ENCODE peak calls at places on chromosomes 5 and 9, in five cellular contexts. N, P, G, I and O are unnamed samples.

GRCh38 chr5:38263983-38264382 is 5.6 kb downstream of the EGFLAM start:
- DNase-seq in N (no peak), P (no peak), G (no peak), I (no peak), O (no peak)

GRCh38 chr9:130741831-130742449 is 48.4 kb downstream of the EXOSC2 start:
- DNase-seq in N (peak; percentile 88), P (no peak), G (no peak), I (no peak), O (no peak)

GRCh38 chr9:4344946-4345345 is 45.1 kb upstream of the GLIS3 start:
- DNase-seq in N (no peak), P (no peak), G (no peak), I (no peak), O (no peak)

GRCh38 chr5:45335978-45336377 is 360.2 kb downstream of the HCN1 start:
- DNase-seq in N (no peak), P (peak; percentile 34), G (no peak), I (no peak), O (no peak)

GRCh38 chr9:37324691-37325490 is 97.6 kb upstream of the GRHPR start:
- DNase-seq in N (no peak), P (peak; percentile 48), G (no peak), I (no peak), O (no peak)

GRCh38 chr5:146962801-146963355 is 84.3 kb upstream of the PPP2R2B start:
- DNase-seq in N (peak; percentile 39), P (no peak), G (no peak), I (no peak), O (no peak)

GRCh38 chr5:56658972-56659371 is 156.4 kb upstream of the MAP3K1 start:
- DNase-seq in N (no peak), P (no peak), G (no peak), I (no peak), O (no peak)

GRCh38 chr5:57335092-57335491 is 147.5 kb downstream of the ACTBL2 start:
- DNase-seq in N (peak; percentile 90), P (no peak), G (no peak), I (no peak), O (no peak)

GRCh38 chr9:72013188-72013877 is 47.1 kb downstream of the C9orf57 start:
- DNase-seq in N (no peak), P (no peak), G (peak; percentile 25), I (no peak), O (no peak)

GRCh38 chr9:4740373-4740622 is 704 bp downstream of the AK3 start:
- DNase-seq in N (no peak), P (no peak), G (no peak), I (no peak), O (no peak)

GRCh38 chr5:125480901-125481300 is 734.5 kb upstream of the ZNF608 start:
- DNase-seq in N (no peak), P (no peak), G (no peak), I (no peak), O (no peak)

GRCh38 chr5:111058064-111058463 is 13.4 kb upstream of the TSLP start:
- DNase-seq in N (no peak), P (no peak), G (no peak), I (no peak), O (no peak)

GRCh38 chr5:172505403-172505759 is 51.1 kb upstream of the SH3PXD2B start:
- DNase-seq in N (no peak), P (no peak), G (no peak), I (peak; percentile 5), O (peak; percentile 15)

GRCh38 chr5:125756456-125756855 is 666.8 kb upstream of the GRAMD2B start:
- DNase-seq in N (peak; percentile 3), P (no peak), G (no peak), I (no peak), O (no peak)

GRCh38 chr9:78363221-78363620 is 66.3 kb downstream of the PSAT1 start:
- DNase-seq in N (peak; percentile 46), P (no peak), G (no peak), I (no peak), O (no peak)

GRCh38 chr9:89473762-89474469 is 24.0 kb downstream of the SEMA4D start:
- DNase-seq in N (peak; percentile 89), P (no peak), G (no peak), I (no peak), O (no peak)

GRCh38 chr5:139103762-139104161 is 94.4 kb downstream of the SIL1 start:
- DNase-seq in N (no peak), P (no peak), G (no peak), I (no peak), O (no peak)

GRCh38 chr9:18905033-18905882 is 127.8 kb downstream of the SAXO1 start:
- DNase-seq in N (peak; percentile 70), P (no peak), G (no peak), I (no peak), O (no peak)

GRCh38 chr9:134404376-134405358 is 78.4 kb downstream of the RXRA start:
- DNase-seq in N (no peak), P (no peak), G (no peak), I (no peak), O (no peak)

GRCh38 chr5:135009736-135010501 is 24.1 kb downstream of the PITX1 start:
- DNase-seq in N (no peak), P (no peak), G (no peak), I (no peak), O (no peak)

GRCh38 chr9:123481209-123481865 is 125.3 kb downstream of the CRB2 start:
- DNase-seq in N (no peak), P (no peak), G (no peak), I (no peak), O (no peak)

GRCh38 chr9:134571326-134571871 is 70.2 kb upstream of the COL5A1 start:
- DNase-seq in N (no peak), P (no peak), G (no peak), I (no peak), O (peak; percentile 13)

GRCh38 chr9:37801287-37801850 is 772 bp downstream of the DCAF10 start:
- DNase-seq in N (peak; percentile 9), P (peak; percentile 52), G (no peak), I (peak; percentile 39), O (peak; percentile 38)

GRCh38 chr5:143003328-143003636 is 233.1 kb downstream of the ARHGAP26 start:
- DNase-seq in N (no peak), P (no peak), G (no peak), I (no peak), O (no peak)

GRCh38 chr5:167940911-167941310 is 350.5 kb upstream of the WWC1 start:
- DNase-seq in N (peak; percentile 44), P (no peak), G (no peak), I (no peak), O (no peak)

GRCh38 chr9:98192503-98193335 is at the start of gene CORO2A:
- DNase-seq in N (peak; percentile 63), P (peak; percentile 90), G (peak; percentile 85), I (peak; percentile 79), O (peak; percentile 59)

GRCh38 chr5:142548739-142549275 is 137.1 kb downstream of the FGF1 start:
- DNase-seq in N (peak; percentile 97), P (peak; percentile 86), G (peak; percentile 90), I (peak; percentile 62), O (peak; percentile 81)

GRCh38 chr9:96222132-96222531 is 79.8 kb downstream of the HSD17B3 start:
- DNase-seq in N (no peak), P (no peak), G (no peak), I (no peak), O (no peak)

GRCh38 chr5:144236479-144236878 is 65.8 kb downstream of the KCTD16 start:
- DNase-seq in N (no peak), P (no peak), G (no peak), I (no peak), O (no peak)

GRCh38 chr9:6897831-6898230 is 140.1 kb downstream of the KDM4C start:
- DNase-seq in N (no peak), P (no peak), G (no peak), I (no peak), O (no peak)

GRCh38 chr9:20496328-20496727 is 126.0 kb downstream of the MLLT3 start:
- DNase-seq in N (no peak), P (no peak), G (no peak), I (no peak), O (no peak)

GRCh38 chr9:3526903-3527652 is 1.3 kb upstream of the RFX3 start:
- DNase-seq in N (peak; percentile 13), P (peak; percentile 57), G (peak; percentile 15), I (no peak), O (peak; percentile 20)

GRCh38 chr9:107809859-107810492 is 320.4 kb upstream of the KLF4 start:
- DNase-seq in N (peak; percentile 68), P (no peak), G (peak; percentile 1), I (no peak), O (no peak)

GRCh38 chr9:86035827-86036440 is 63.4 kb downstream of the GOLM1 start:
- DNase-seq in N (no peak), P (no peak), G (no peak), I (no peak), O (no peak)

GRCh38 chr9:86040281-86041155 is 58.8 kb downstream of the GOLM1 start:
- DNase-seq in N (no peak), P (peak; percentile 50), G (no peak), I (no peak), O (no peak)

GRCh38 chr9:86036555-86036954 is 62.8 kb downstream of the GOLM1 start:
- DNase-seq in N (no peak), P (no peak), G (no peak), I (no peak), O (no peak)

GRCh38 chr9:86034863-86035734 is 64.3 kb downstream of the GOLM1 start:
- DNase-seq in N (peak; percentile 40), P (peak; percentile 65), G (peak; percentile 69), I (no peak), O (peak; percentile 51)
- TF ChIP-seq CTCF in N (peak; percentile 34), P (peak; percentile 66), G (peak; percentile 53), I (no peak), O (peak; percentile 34)

DNA sequence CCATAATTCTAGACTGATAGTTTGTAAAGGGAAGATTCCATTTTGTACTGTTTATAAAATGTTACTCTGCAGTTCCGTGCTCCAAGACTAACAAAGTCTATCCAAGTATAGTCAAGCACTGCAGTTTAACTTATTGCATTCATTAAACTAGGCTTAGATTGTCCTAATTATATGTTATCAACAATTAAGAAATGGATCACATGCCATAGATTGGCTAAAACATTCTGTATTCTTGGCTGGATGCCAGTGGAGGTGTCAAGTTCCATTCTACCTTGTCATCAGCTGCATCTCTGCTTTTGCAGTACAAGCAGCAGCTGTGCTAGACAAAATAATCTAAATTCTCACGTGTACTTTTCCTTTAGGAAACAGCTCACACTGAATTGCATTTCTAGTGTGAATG is 69.4 kb upstream of the MEF2C start:
- DNase-seq in N (peak; percentile 25), P (peak; percentile 80), G (peak; percentile 37), I (no peak), O (no peak)
- TF ChIP-seq CTCF in N (no peak), P (no peak), G (no peak), I (no peak), O (no peak)

DNA sequence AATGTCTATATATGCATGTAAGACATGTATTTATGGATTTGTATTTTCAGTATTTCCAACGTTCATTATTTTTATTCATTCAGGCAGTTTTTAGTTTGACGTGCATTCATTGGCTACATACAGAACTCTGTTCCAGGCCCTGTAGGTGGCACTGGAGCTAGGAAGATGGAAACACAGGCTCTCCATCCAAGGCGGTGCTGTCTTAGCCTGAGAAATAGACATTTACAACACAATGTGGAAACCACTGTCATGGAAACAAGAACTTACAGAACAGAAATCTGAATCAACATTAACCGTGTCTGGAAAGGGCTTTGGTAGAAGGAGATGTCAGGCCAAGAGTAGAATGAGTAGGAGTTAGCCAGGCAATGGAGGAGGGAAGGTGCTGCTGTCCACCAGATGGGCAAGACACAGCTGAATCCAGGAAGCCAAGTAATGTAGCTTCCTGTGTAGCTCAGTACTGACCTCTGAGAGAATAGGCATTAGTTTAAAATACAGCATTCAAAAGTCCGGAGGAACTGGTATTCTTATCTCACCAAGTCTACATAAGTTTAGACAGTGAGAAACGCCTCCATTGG is 388.7 kb upstream of the CDH6 start:
- DNase-seq in N (peak; percentile 62), P (no peak), G (no peak), I (no peak), O (no peak)
- TF ChIP-seq CTCF in N (peak; percentile 56), P (no peak), G (no peak), I (no peak), O (no peak)

GRCh38 chr5:78533356-78533755 is 115.2 kb downstream of the LHFPL2 start:
- DNase-seq in N (peak; percentile 38), P (no peak), G (no peak), I (no peak), O (no peak)
- TF ChIP-seq CTCF in N (peak; percentile 48), P (peak; percentile 51), G (peak; percentile 30), I (no peak), O (no peak)